ENCODE peak calls at places on chromosome 3, in four cellular contexts. One of them, this sample, is unnamed.
A peak's percentile ranks its signal among the peaks of the same experiment; 100 is the strongest.

GRCh38 chr3:82954486-82954885 is 1193.0 kb upstream of the GBE1 start:
- DNase-seq in mesendoderm: no peak
- DNase-seq in trophoblast cell: no peak
- DNase-seq in H1: no peak
- DNase-seq in this sample: no peak

GRCh38 chr3:153244961-153245360 is 82.9 kb downstream of the RAP2B start:
- DNase-seq in trophoblast cell: no peak
- DNase-seq in mesendoderm: no peak
- DNase-seq in H1: no peak
- DNase-seq in this sample: no peak

GRCh38 chr3:114121996-114122709 is 56.7 kb downstream of the DRD3 start:
- DNase-seq in trophoblast cell: no peak
- DNase-seq in mesendoderm: no peak
- DNase-seq in H1: no peak
- DNase-seq in this sample: no peak

GRCh38 chr3:43907508-43907858 is 216.7 kb downstream of the ABHD5 start:
- DNase-seq in mesendoderm: no peak
- DNase-seq in trophoblast cell: no peak
- DNase-seq in H1: no peak
- DNase-seq in this sample: no peak

GRCh38 chr3:22587446-22587845 is 615.7 kb upstream of the UBE2E2 start:
- DNase-seq in mesendoderm: peak; percentile 37
- DNase-seq in trophoblast cell: no peak
- DNase-seq in H1: no peak
- DNase-seq in this sample: no peak

GRCh38 chr3:15171096-15171495 is 35.0 kb upstream of the CAPN7 start:
- DNase-seq in mesendoderm: no peak
- DNase-seq in trophoblast cell: no peak
- DNase-seq in H1: no peak
- DNase-seq in this sample: no peak

GRCh38 chr3:143751643-143752178 is 96.6 kb downstream of the SLC9A9 start:
- DNase-seq in H1: no peak
- DNase-seq in trophoblast cell: no peak
- DNase-seq in mesendoderm: no peak
- DNase-seq in this sample: no peak

GRCh38 chr3:96236499-96236898 is 577.9 kb upstream of the EPHA6 start:
- DNase-seq in H1: no peak
- DNase-seq in trophoblast cell: no peak
- DNase-seq in mesendoderm: no peak
- DNase-seq in this sample: no peak

GRCh38 chr3:88433572-88433971 is 283.8 kb downstream of the C3orf38 start:
- DNase-seq in mesendoderm: no peak
- DNase-seq in trophoblast cell: no peak
- DNase-seq in H1: no peak
- DNase-seq in this sample: no peak

GRCh38 chr3:57803647-57804081 is 47.6 kb downstream of the SLMAP start:
- DNase-seq in H1: peak; percentile 15
- DNase-seq in mesendoderm: peak; percentile 89
- DNase-seq in trophoblast cell: no peak
- DNase-seq in this sample: no peak

GRCh38 chr3:71325715-71326114 is 257.8 kb downstream of the FOXP1 start:
- DNase-seq in trophoblast cell: no peak
- DNase-seq in H1: no peak
- DNase-seq in mesendoderm: no peak
- DNase-seq in this sample: no peak

GRCh38 chr3:134766290-134766689 is 28.8 kb upstream of the EPHB1 start:
- DNase-seq in trophoblast cell: no peak
- DNase-seq in mesendoderm: no peak
- DNase-seq in H1: no peak
- DNase-seq in this sample: no peak

GRCh38 chr3:139416275-139416674 is 26.8 kb upstream of the COPB2 start:
- DNase-seq in mesendoderm: no peak
- DNase-seq in trophoblast cell: no peak
- DNase-seq in H1: no peak
- DNase-seq in this sample: no peak

GRCh38 chr3:161096771-161097367 is 8.3 kb downstream of the B3GALNT1 start:
- DNase-seq in mesendoderm: peak; percentile 63
- DNase-seq in H1: peak; percentile 10
- DNase-seq in trophoblast cell: no peak
- DNase-seq in this sample: peak; percentile 61

GRCh38 chr3:152960684-152961083 is 125.8 kb downstream of the P2RY1 start:
- DNase-seq in mesendoderm: no peak
- DNase-seq in trophoblast cell: no peak
- DNase-seq in H1: no peak
- DNase-seq in this sample: no peak

GRCh38 chr3:156413293-156413912 is 141.5 kb downstream of the SSR3 start:
- DNase-seq in H1: no peak
- DNase-seq in mesendoderm: no peak
- DNase-seq in trophoblast cell: no peak
- DNase-seq in this sample: no peak

GRCh38 chr3:64496786-64497560 is 190.8 kb downstream of the ADAMTS9 start:
- DNase-seq in H1: no peak
- DNase-seq in mesendoderm: no peak
- DNase-seq in trophoblast cell: no peak
- DNase-seq in this sample: no peak

GRCh38 chr3:173745952-173746682 is 348.6 kb downstream of the NLGN1 start:
- DNase-seq in H1: no peak
- DNase-seq in trophoblast cell: peak; percentile 50
- DNase-seq in mesendoderm: peak; percentile 45
- DNase-seq in this sample: no peak

GRCh38 chr3:32412887-32413286 is 21.2 kb downstream of the CMTM7 start:
- DNase-seq in trophoblast cell: no peak
- DNase-seq in mesendoderm: no peak
- DNase-seq in H1: no peak
- DNase-seq in this sample: no peak
- H3K79me2 ChIP-seq in trophoblast cell: peaks cover 2% of the 10 kb centered on the region
- H3K79me2 ChIP-seq in mesendoderm: peaks cover 12% of the 10 kb centered on the region
- H3K79me2 ChIP-seq in H1: no peaks in the 10 kb centered on the region
- H3K79me2 ChIP-seq in this sample: peaks cover 1% of the 10 kb centered on the region

GRCh38 chr3:184017672-184018423 is at the start of gene ABCC5:
- DNase-seq in trophoblast cell: peak; percentile 91
- DNase-seq in mesendoderm: peak; percentile 97
- DNase-seq in H1: peak; percentile 81
- DNase-seq in this sample: peak; percentile 96
- H2BK120ac ChIP-seq in trophoblast cell: peak within 1 kb of the TSS; percentile 65
- H2BK120ac ChIP-seq in mesendoderm: no peak within 1 kb of the TSS
- H2BK120ac ChIP-seq in H1: no peak within 1 kb of the TSS
- H2BK120ac ChIP-seq in this sample: no peak within 1 kb of the TSS

DNA sequence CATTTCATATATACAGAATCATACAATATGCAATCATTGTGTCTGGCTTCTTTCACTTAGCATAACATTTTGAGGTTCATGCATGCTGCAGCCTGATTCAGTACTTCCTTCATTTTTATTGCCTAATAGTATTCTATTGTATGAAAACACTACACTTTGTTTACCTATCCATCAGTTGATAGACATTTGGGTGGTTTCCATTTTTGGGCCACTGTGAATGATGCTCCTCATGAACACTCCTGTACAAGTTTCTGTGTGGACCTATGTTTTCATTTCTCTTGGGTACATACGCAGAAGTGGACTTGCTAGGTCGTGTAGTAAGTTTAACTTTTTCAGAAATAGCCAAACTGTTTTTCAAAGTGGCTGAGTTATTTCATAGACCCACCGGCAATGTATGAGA is 18.8 kb downstream of the TNIK start:
- DNase-seq in H1: no peak
- DNase-seq in mesendoderm: no peak
- DNase-seq in trophoblast cell: no peak
- DNase-seq in this sample: no peak
- H3K79me2 ChIP-seq in H1: no peaks in the 10 kb centered on the region
- H3K79me2 ChIP-seq in mesendoderm: peaks cover 3% of the 10 kb centered on the region
- H3K79me2 ChIP-seq in trophoblast cell: no peaks in the 10 kb centered on the region
- H3K79me2 ChIP-seq in this sample: peaks cover 6% of the 10 kb centered on the region

GRCh38 chr3:127589600-127590281 is 792 bp downstream of the TPRA1 start:
- DNase-seq in mesendoderm: peak; percentile 34
- DNase-seq in H1: no peak
- DNase-seq in trophoblast cell: no peak
- DNase-seq in this sample: no peak
- H2BK120ac ChIP-seq in mesendoderm: no peak overlapping the region
- H2BK120ac ChIP-seq in H1: no peak overlapping the region
- H2BK120ac ChIP-seq in trophoblast cell: peak overlapping the region; percentile 55
- H2BK120ac ChIP-seq in this sample: no peak overlapping the region

GRCh38 chr3:111882799-111883198 is 23.7 kb downstream of the PHLDB2 start:
- DNase-seq in H1: no peak
- DNase-seq in trophoblast cell: no peak
- DNase-seq in mesendoderm: no peak
- DNase-seq in this sample: no peak

GRCh38 chr3:111885578-111885977 is 26.5 kb downstream of the PHLDB2 start:
- DNase-seq in mesendoderm: no peak
- DNase-seq in trophoblast cell: no peak
- DNase-seq in H1: no peak
- DNase-seq in this sample: no peak

GRCh38 chr3:111881480-111881879 is 22.4 kb downstream of the PHLDB2 start:
- DNase-seq in H1: no peak
- DNase-seq in mesendoderm: no peak
- DNase-seq in trophoblast cell: no peak
- DNase-seq in this sample: no peak

GRCh38 chr3:111882194-111882593 is 23.1 kb downstream of the PHLDB2 start:
- DNase-seq in trophoblast cell: no peak
- DNase-seq in H1: no peak
- DNase-seq in mesendoderm: no peak
- DNase-seq in this sample: no peak

DNA sequence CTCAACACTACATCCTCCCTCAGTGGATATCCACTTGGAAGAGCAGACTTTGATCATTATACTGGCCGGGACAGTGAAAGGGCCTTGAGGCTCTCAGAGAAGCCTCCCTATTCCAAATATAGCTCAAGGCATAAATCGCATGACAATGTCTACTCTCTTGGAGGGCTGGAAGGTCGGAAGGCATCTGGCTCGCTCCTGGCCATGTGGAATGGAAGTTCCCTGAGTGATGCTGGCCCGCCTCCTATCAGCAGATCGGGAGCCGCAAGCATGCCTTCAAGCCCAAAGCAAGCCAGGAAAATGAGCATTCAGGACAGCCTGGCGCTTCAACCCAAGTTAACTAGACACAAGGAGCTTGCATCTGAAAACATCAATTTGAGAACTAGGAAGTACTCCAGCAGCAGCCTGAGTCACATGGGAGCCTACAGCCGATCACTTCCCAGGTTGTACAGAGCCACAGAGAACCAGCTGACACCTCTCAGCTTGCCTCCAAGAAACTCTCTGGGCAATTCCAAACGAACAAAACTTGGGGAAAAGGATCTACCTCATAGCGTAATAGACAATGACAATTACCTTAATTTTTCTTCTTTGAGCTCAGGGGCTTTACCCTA is 25.4 kb downstream of the PHLDB2 start:
- DNase-seq in trophoblast cell: peak; percentile 49
- DNase-seq in mesendoderm: no peak
- DNase-seq in H1: no peak
- DNase-seq in this sample: no peak
- H3K79me2 ChIP-seq in trophoblast cell: no peaks in the 10 kb centered on the region
- H3K79me2 ChIP-seq in mesendoderm: peaks cover 36% of the 10 kb centered on the region
- H3K79me2 ChIP-seq in H1: no peaks in the 10 kb centered on the region
- H3K79me2 ChIP-seq in this sample: peaks cover 4% of the 10 kb centered on the region

GRCh38 chr3:11556851-11557644 is 86.7 kb downstream of the VGLL4 start:
- DNase-seq in trophoblast cell: no peak
- DNase-seq in mesendoderm: no peak
- DNase-seq in H1: no peak
- DNase-seq in this sample: no peak

GRCh38 chr3:11558918-11559815 is 84.5 kb downstream of the VGLL4 start:
- DNase-seq in mesendoderm: no peak
- DNase-seq in trophoblast cell: no peak
- DNase-seq in H1: no peak
- DNase-seq in this sample: peak; percentile 29

GRCh38 chr3:11556234-11556633 is 87.5 kb downstream of the VGLL4 start:
- DNase-seq in mesendoderm: no peak
- DNase-seq in H1: no peak
- DNase-seq in trophoblast cell: no peak
- DNase-seq in this sample: no peak

GRCh38 chr3:11558461-11558903 is 85.2 kb downstream of the VGLL4 start:
- DNase-seq in mesendoderm: no peak
- DNase-seq in trophoblast cell: no peak
- DNase-seq in H1: no peak
- DNase-seq in this sample: no peak

GRCh38 chr3:11558002-11558401 is 85.7 kb downstream of the VGLL4 start:
- DNase-seq in trophoblast cell: no peak
- DNase-seq in H1: no peak
- DNase-seq in mesendoderm: no peak
- DNase-seq in this sample: no peak
- H2BK120ac ChIP-seq in trophoblast cell: no peak overlapping the region
- H2BK120ac ChIP-seq in H1: no peak overlapping the region
- H2BK120ac ChIP-seq in mesendoderm: no peak overlapping the region
- H2BK120ac ChIP-seq in this sample: no peak overlapping the region

DNA sequence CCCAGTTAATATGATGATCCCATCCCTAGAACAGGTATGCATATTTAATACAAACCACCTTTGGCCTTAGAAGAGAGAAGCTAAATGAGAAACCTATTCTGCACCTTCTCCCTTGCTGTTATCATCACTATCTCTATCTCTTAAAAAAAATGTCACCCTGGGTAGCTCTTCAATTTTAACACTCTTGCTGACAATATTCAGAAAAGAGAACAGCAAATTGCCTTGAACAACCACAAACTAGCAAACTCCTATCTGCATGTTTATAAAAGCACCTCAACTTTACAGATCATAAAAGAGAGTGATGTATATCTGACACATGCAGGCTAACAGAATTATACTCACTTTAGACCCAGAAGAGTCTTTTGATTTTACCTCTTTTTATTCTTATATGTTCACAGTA is 7.4 kb downstream of the TOP2B start:
- DNase-seq in mesendoderm: no peak
- DNase-seq in H1: no peak
- DNase-seq in trophoblast cell: no peak
- DNase-seq in this sample: no peak
- H3K79me2 ChIP-seq in mesendoderm: peaks cover 48% of the 10 kb centered on the region
- H3K79me2 ChIP-seq in H1: peaks cover 21% of the 10 kb centered on the region
- H3K79me2 ChIP-seq in trophoblast cell: peaks cover 1% of the 10 kb centered on the region
- H3K79me2 ChIP-seq in this sample: peaks cover 39% of the 10 kb centered on the region

DNA sequence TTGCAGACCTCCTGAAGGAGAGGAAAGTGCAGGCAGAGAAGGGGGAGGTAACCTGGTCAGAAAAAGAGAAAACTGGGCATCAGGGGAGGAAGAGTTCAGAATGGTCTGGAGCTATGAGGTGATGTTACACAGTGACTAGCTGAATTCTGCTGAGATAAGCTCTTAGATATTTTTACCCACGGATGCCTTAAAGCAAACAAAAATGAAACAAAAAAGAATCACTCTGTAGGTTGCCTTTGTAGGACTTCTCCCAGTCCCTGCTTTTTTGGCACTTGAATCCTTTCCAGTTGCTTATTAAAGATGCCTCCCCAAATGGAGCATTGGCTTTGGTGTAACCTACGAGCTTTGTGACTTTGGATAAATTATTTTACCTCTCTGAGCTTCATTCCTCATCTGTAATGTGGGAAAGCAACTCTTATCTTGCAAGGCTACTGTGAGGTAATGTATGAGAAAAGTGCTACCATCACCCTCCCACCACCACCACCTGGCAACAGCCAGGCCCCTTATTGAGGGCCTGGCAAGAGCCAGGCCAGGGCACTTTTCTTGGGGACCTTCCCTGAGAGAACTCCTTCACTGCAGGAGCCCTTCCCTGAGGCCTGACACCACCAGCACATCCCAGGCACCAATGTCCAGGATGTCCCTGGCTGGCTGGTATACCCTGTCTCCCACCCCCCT is 2.7 kb downstream of the CCR1 start:
- DNase-seq in trophoblast cell: no peak
- DNase-seq in H1: no peak
- DNase-seq in mesendoderm: no peak
- DNase-seq in this sample: no peak
- H2BK120ac ChIP-seq in trophoblast cell: no peak overlapping the region
- H2BK120ac ChIP-seq in H1: no peak overlapping the region
- H2BK120ac ChIP-seq in mesendoderm: no peak overlapping the region
- H2BK120ac ChIP-seq in this sample: no peak overlapping the region

This sample was measured in H9.